ENCODE peak calls at places on chromosomes 13 and 19, in six cellular contexts. J is fibroblast of lung; B is activated CD4-positive, alpha-beta T cell treated with anti-CD3 and anti-CD28 coated beads for 48 hours; X is CD4-positive, alpha-beta memory T cell; S is memory B cell; Y is mesendoderm. O is an unnamed sample.

GRCh38 chr19:20664917-20665781 is 3.8 kb upstream of the ZNF626 start:
- DNase-seq in Y (peak; percentile 62), X (no peak), B (no peak), J (peak; percentile 18), S (no peak), O (peak; percentile 6)

GRCh38 chr19:21202865-21203494 is 61.1 kb downstream of the ZNF431 start:
- DNase-seq in X (peak; percentile 32), Y (peak; percentile 83), B (peak; percentile 36), J (peak; percentile 5), S (no peak), O (peak; percentile 41)

GRCh38 chr13:52782486-52783448 is 43.1 kb upstream of the CNMD start:
- DNase-seq in X (no peak), B (no peak), S (no peak), Y (no peak), J (no peak), O (no peak)

GRCh38 chr13:33911521-33911920 is 93.6 kb downstream of the RFC3 start:
- DNase-seq in Y (no peak), J (no peak), S (no peak), X (no peak), B (no peak), O (no peak)

GRCh38 chr13:80341098-80341701 is at the start of gene SPRY2:
- DNase-seq in B (peak; percentile 52), Y (peak; percentile 99), J (peak; percentile 97), X (no peak), S (no peak), O (peak; percentile 96)

GRCh38 chr19:14102756-14103155 is 12.2 kb upstream of the SAMD1 start:
- DNase-seq in Y (no peak), X (no peak), J (no peak), B (no peak), S (no peak), O (no peak)

GRCh38 chr19:3368441-3368795 is 2.0 kb downstream of the NFIC start:
- DNase-seq in J (no peak), S (no peak), X (no peak), B (no peak), Y (no peak), O (no peak)

GRCh38 chr19:4326215-4326836 is 12.3 kb downstream of the STAP2 start:
- DNase-seq in B (no peak), X (no peak), J (no peak), Y (no peak), S (no peak), O (no peak)

GRCh38 chr13:109180905-109181425 is 551.6 kb downstream of the MYO16 start:
- DNase-seq in B (no peak), X (no peak), S (no peak), J (peak; percentile 95), Y (peak; percentile 41), O (peak; percentile 70)

GRCh38 chr13:105474983-105475382 is 1060.5 kb downstream of the EFNB2 start:
- DNase-seq in J (peak; percentile 79), B (no peak), S (no peak), Y (peak; percentile 83), X (no peak), O (no peak)